ENCODE peak calls at places on chromosomes 12 and 14, in seven cellular contexts. One of them, this sample, is unnamed. For H3K36me3, the result is how much of the 10 kb centered on the place peaks cover.

GRCh38 chr12:124811633-124812032 is 52.0 kb downstream of the SCARB1 start:
- DNase-seq in kidney: no peak
- DNase-seq in lower lobe of right lung: no peak
- DNase-seq in Caco-2: no peak
- DNase-seq in OCI-LY7: no peak
- DNase-seq in upper lobe of right lung: no peak
- DNase-seq in CD8-positive, alpha-beta T cell: no peak
- DNase-seq in this sample: no peak

GRCh38 chr12:107443320-107444090 is 242.1 kb upstream of the PWP1 start:
- DNase-seq in kidney: no peak
- DNase-seq in lower lobe of right lung: no peak
- DNase-seq in Caco-2: no peak
- DNase-seq in OCI-LY7: no peak
- DNase-seq in upper lobe of right lung: no peak
- DNase-seq in CD8-positive, alpha-beta T cell: no peak
- DNase-seq in this sample: no peak

GRCh38 chr14:105855246-105855892 is 329.0 kb downstream of the TMEM121 start:
- DNase-seq in kidney: peak
- DNase-seq in lower lobe of right lung: peak
- DNase-seq in Caco-2: peak
- DNase-seq in OCI-LY7: peak
- DNase-seq in upper lobe of right lung: peak
- DNase-seq in CD8-positive, alpha-beta T cell: peak
- DNase-seq in this sample: no peak

GRCh38 chr14:33925209-33925608 is 25.7 kb downstream of the EGLN3 start:
- DNase-seq in kidney: no peak
- DNase-seq in lower lobe of right lung: no peak
- DNase-seq in Caco-2: no peak
- DNase-seq in OCI-LY7: no peak
- DNase-seq in upper lobe of right lung: no peak
- DNase-seq in CD8-positive, alpha-beta T cell: no peak
- DNase-seq in this sample: no peak

GRCh38 chr12:47216150-47216677 is 136.5 kb upstream of the AMIGO2 start:
- DNase-seq in kidney: no peak
- DNase-seq in lower lobe of right lung: peak
- DNase-seq in Caco-2: no peak
- DNase-seq in OCI-LY7: peak
- DNase-seq in upper lobe of right lung: no peak
- DNase-seq in CD8-positive, alpha-beta T cell: peak
- DNase-seq in this sample: no peak

GRCh38 chr14:58395815-58396626 is at the start of gene TOMM20L:
- DNase-seq in kidney: peak
- DNase-seq in lower lobe of right lung: peak
- DNase-seq in Caco-2: peak
- DNase-seq in OCI-LY7: peak
- DNase-seq in upper lobe of right lung: peak
- DNase-seq in CD8-positive, alpha-beta T cell: peak
- DNase-seq in this sample: no peak

GRCh38 chr12:66590276-66590675 is 88.6 kb downstream of the GRIP1 start:
- DNase-seq in kidney: no peak
- DNase-seq in lower lobe of right lung: no peak
- DNase-seq in Caco-2: no peak
- DNase-seq in OCI-LY7: no peak
- DNase-seq in upper lobe of right lung: no peak
- DNase-seq in CD8-positive, alpha-beta T cell: no peak
- DNase-seq in this sample: no peak

GRCh38 chr12:127014079-127014478 is 1252.9 kb upstream of the TMEM132C start:
- DNase-seq in kidney: no peak
- DNase-seq in lower lobe of right lung: no peak
- DNase-seq in Caco-2: no peak
- DNase-seq in OCI-LY7: no peak
- DNase-seq in upper lobe of right lung: no peak
- DNase-seq in CD8-positive, alpha-beta T cell: no peak
- DNase-seq in this sample: no peak

GRCh38 chr14:55600784-55601561 is 21.0 kb downstream of the KTN1 start:
- DNase-seq in kidney: no peak
- DNase-seq in lower lobe of right lung: no peak
- DNase-seq in Caco-2: no peak
- DNase-seq in OCI-LY7: no peak
- DNase-seq in upper lobe of right lung: no peak
- DNase-seq in CD8-positive, alpha-beta T cell: no peak
- DNase-seq in this sample: peak

GRCh38 chr12:65510584-65511050 is 232.1 kb downstream of the MSRB3 start:
- DNase-seq in kidney: peak
- DNase-seq in lower lobe of right lung: no peak
- DNase-seq in Caco-2: peak
- DNase-seq in OCI-LY7: no peak
- DNase-seq in upper lobe of right lung: no peak
- DNase-seq in CD8-positive, alpha-beta T cell: no peak
- DNase-seq in this sample: no peak

GRCh38 chr14:104933721-104934379 is 9.2 kb downstream of the PLD4 start:
- DNase-seq in kidney: peak
- DNase-seq in lower lobe of right lung: peak
- DNase-seq in Caco-2: no peak
- DNase-seq in OCI-LY7: no peak
- DNase-seq in upper lobe of right lung: peak
- DNase-seq in CD8-positive, alpha-beta T cell: no peak
- DNase-seq in this sample: no peak

GRCh38 chr12:52175411-52176350 is 16.1 kb downstream of the KRT80 start:
- DNase-seq in kidney: no peak
- DNase-seq in lower lobe of right lung: no peak
- DNase-seq in Caco-2: no peak
- DNase-seq in OCI-LY7: no peak
- DNase-seq in upper lobe of right lung: no peak
- DNase-seq in CD8-positive, alpha-beta T cell: no peak
- DNase-seq in this sample: no peak

GRCh38 chr14:91258021-91258618 is 13.6 kb upstream of the GPR68 start:
- DNase-seq in kidney: no peak
- DNase-seq in lower lobe of right lung: no peak
- DNase-seq in Caco-2: no peak
- DNase-seq in OCI-LY7: no peak
- DNase-seq in upper lobe of right lung: no peak
- DNase-seq in CD8-positive, alpha-beta T cell: no peak
- DNase-seq in this sample: no peak

GRCh38 chr12:49030714-49031572 is 12.4 kb upstream of the PRKAG1 start:
- DNase-seq in kidney: peak
- DNase-seq in lower lobe of right lung: no peak
- DNase-seq in Caco-2: peak
- DNase-seq in OCI-LY7: no peak
- DNase-seq in upper lobe of right lung: no peak
- DNase-seq in CD8-positive, alpha-beta T cell: no peak
- DNase-seq in this sample: no peak

GRCh38 chr14:103904493-103905107 is 23.7 kb upstream of the TDRD9 start:
- DNase-seq in kidney: peak
- DNase-seq in lower lobe of right lung: no peak
- DNase-seq in Caco-2: no peak
- DNase-seq in OCI-LY7: no peak
- DNase-seq in upper lobe of right lung: no peak
- DNase-seq in CD8-positive, alpha-beta T cell: no peak
- DNase-seq in this sample: no peak

GRCh38 chr12:62217466-62218194 is 42.6 kb upstream of the USP15 start:
- DNase-seq in kidney: no peak
- DNase-seq in lower lobe of right lung: no peak
- DNase-seq in Caco-2: no peak
- DNase-seq in OCI-LY7: no peak
- DNase-seq in upper lobe of right lung: no peak
- DNase-seq in CD8-positive, alpha-beta T cell: no peak
- DNase-seq in this sample: no peak

GRCh38 chr14:97395068-97395467 is 597.9 kb downstream of the VRK1 start:
- DNase-seq in kidney: no peak
- DNase-seq in lower lobe of right lung: no peak
- DNase-seq in Caco-2: no peak
- DNase-seq in OCI-LY7: no peak
- DNase-seq in upper lobe of right lung: no peak
- DNase-seq in CD8-positive, alpha-beta T cell: no peak
- DNase-seq in this sample: no peak

GRCh38 chr12:33596814-33597213 is 157.2 kb upstream of the SYT10 start:
- DNase-seq in kidney: no peak
- DNase-seq in lower lobe of right lung: no peak
- DNase-seq in Caco-2: no peak
- DNase-seq in OCI-LY7: no peak
- DNase-seq in upper lobe of right lung: no peak
- DNase-seq in CD8-positive, alpha-beta T cell: no peak
- DNase-seq in this sample: no peak
- H3K4me3 ChIP-seq in kidney: no peak
- H3K4me3 ChIP-seq in lower lobe of right lung: no peak
- H3K4me3 ChIP-seq in Caco-2: no peak
- H3K4me3 ChIP-seq in OCI-LY7: no peak
- H3K4me3 ChIP-seq in upper lobe of right lung: no peak
- H3K4me3 ChIP-seq in CD8-positive, alpha-beta T cell: no peak
- H3K4me3 ChIP-seq in this sample: no peak

DNA sequence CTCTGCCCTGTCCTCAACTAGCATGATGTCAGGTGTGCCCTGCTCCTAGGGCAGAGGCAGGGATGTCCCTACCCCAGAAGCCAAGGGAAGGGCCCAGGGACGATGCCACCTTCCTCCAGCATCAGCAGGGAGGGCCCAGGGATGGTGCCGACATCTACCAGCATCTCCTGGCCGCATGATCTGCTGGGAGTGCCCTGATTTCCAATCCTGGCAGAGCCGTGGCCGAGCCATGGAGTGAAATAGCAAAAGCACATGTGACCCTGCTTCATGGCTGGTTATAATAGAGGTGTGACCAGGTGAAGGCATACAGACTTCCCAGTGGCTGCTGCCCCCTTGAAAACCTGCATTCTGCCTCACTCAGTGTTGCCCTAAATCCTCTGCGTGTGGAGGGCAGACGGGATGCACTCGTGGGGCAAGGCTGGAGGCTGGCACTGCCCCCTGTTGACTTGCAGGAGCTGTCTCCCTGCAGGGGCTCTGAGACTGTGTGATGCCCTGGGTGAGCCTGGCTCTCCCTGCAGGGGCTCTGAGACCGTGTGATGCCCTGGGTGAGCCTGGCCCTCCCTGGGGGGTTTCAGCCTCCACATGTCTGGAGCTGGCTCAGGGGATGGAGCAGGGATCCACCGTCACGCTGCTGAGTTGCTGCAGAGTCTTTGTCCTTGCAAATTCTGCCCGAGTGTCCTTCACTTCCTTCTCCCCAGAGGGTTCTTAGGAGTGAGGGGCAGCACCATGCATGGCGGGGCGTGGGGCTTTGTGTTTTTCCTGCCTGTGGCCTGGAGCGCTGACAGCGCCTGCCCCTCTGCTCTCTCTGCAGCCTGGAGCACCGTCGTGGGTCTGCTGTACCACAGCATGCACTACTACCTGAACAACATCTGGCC is 51.7 kb downstream of the ADGRD1 start:
- DNase-seq in kidney: no peak
- DNase-seq in lower lobe of right lung: no peak
- DNase-seq in Caco-2: no peak
- DNase-seq in OCI-LY7: peak
- DNase-seq in upper lobe of right lung: no peak
- DNase-seq in CD8-positive, alpha-beta T cell: no peak
- DNase-seq in this sample: no peak
- TF ChIP-seq CTCF in kidney: no peak
- TF ChIP-seq CTCF in lower lobe of right lung: no peak
- TF ChIP-seq CTCF in Caco-2: no peak
- TF ChIP-seq CTCF in OCI-LY7: peak
- TF ChIP-seq CTCF in upper lobe of right lung: no peak
- TF ChIP-seq CTCF in CD8-positive, alpha-beta T cell: no peak
- TF ChIP-seq CTCF in this sample: no peak

GRCh38 chr12:103952497-103952896 is 13.2 kb upstream of the TDG start:
- DNase-seq in kidney: no peak
- DNase-seq in lower lobe of right lung: no peak
- DNase-seq in Caco-2: no peak
- DNase-seq in OCI-LY7: no peak
- DNase-seq in upper lobe of right lung: no peak
- DNase-seq in CD8-positive, alpha-beta T cell: no peak
- DNase-seq in this sample: no peak
- H3K36me3 ChIP-seq in kidney: under half
- H3K36me3 ChIP-seq in lower lobe of right lung: half or more
- H3K36me3 ChIP-seq in Caco-2: under half
- H3K36me3 ChIP-seq in OCI-LY7: half or more
- H3K36me3 ChIP-seq in upper lobe of right lung: half or more
- H3K36me3 ChIP-seq in CD8-positive, alpha-beta T cell: under half
- H3K36me3 ChIP-seq in this sample: under half

GRCh38 chr12:104257913-104258472 is 42.4 kb downstream of the TXNRD1 start:
- DNase-seq in kidney: no peak
- DNase-seq in lower lobe of right lung: no peak
- DNase-seq in Caco-2: no peak
- DNase-seq in OCI-LY7: no peak
- DNase-seq in upper lobe of right lung: no peak
- DNase-seq in CD8-positive, alpha-beta T cell: no peak
- DNase-seq in this sample: no peak

GRCh38 chr12:104258476-104259067 is 43.0 kb downstream of the TXNRD1 start:
- DNase-seq in kidney: no peak
- DNase-seq in lower lobe of right lung: no peak
- DNase-seq in Caco-2: no peak
- DNase-seq in OCI-LY7: no peak
- DNase-seq in upper lobe of right lung: no peak
- DNase-seq in CD8-positive, alpha-beta T cell: no peak
- DNase-seq in this sample: no peak

GRCh38 chr12:104263580-104264358 is 39.8 kb upstream of the EID3 start:
- DNase-seq in kidney: no peak
- DNase-seq in lower lobe of right lung: no peak
- DNase-seq in Caco-2: no peak
- DNase-seq in OCI-LY7: no peak
- DNase-seq in upper lobe of right lung: no peak
- DNase-seq in CD8-positive, alpha-beta T cell: no peak
- DNase-seq in this sample: peak

DNA sequence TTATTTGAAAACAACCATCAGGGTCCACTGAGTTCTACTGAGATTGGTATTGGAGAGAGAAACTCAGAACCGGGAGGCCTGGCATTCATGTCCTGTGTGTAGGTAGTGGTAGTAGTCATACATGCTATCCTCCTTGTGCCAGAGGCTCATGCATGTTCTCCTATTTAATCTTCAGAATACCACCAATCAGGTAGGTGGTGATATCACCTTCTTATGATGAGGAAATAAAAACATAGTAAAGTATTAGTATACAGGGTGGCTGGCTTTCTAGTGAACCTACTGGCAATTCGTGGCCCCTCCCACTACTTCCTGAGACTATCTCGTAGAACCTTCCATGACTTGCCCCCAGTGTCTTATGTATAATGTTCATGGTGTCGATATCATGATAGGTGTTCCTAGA is 40.5 kb upstream of the EID3 start:
- DNase-seq in kidney: no peak
- DNase-seq in lower lobe of right lung: no peak
- DNase-seq in Caco-2: no peak
- DNase-seq in OCI-LY7: no peak
- DNase-seq in upper lobe of right lung: no peak
- DNase-seq in CD8-positive, alpha-beta T cell: no peak
- DNase-seq in this sample: no peak
- H3K4me3 ChIP-seq in kidney: no peak
- H3K4me3 ChIP-seq in lower lobe of right lung: no peak
- H3K4me3 ChIP-seq in Caco-2: no peak
- H3K4me3 ChIP-seq in OCI-LY7: no peak
- H3K4me3 ChIP-seq in upper lobe of right lung: no peak
- H3K4me3 ChIP-seq in CD8-positive, alpha-beta T cell: no peak
- H3K4me3 ChIP-seq in this sample: no peak

This sample was measured in BJ.